ENCODE peak calls at places on chromosomes 11 and 22, in seven cellular contexts. X is GM23248, Q is mesenchymal stem cell, L is PC-3, W is colonic mucosa, A is fibroblast of lung, H is MM.1S. E is an unnamed sample. For H3K27me3 and H3K4me1, the result is how much of the 10 kb centered on the place peaks cover.

GRCh38 chr11:134727204-134727603 is 315.2 kb upstream of the B3GAT1 start:
- DNase-seq in X (no peak), Q (no peak), L (no peak), W (no peak), A (no peak), H (no peak), E (no peak)

GRCh38 chr22:46213052-46213451 is 37.0 kb downstream of the CDPF1 start:
- DNase-seq in X (peak), Q (no peak), L (no peak), W (no peak), A (no peak), H (no peak), E (no peak)

GRCh38 chr22:45860201-45860600 is 116.8 kb downstream of the WNT7B start:
- DNase-seq in X (no peak), Q (no peak), L (no peak), W (no peak), A (no peak), H (no peak), E (no peak)

GRCh38 chr11:115672999-115673411 is 168.8 kb upstream of the CADM1 start:
- DNase-seq in X (peak), Q (peak), L (no peak), W (no peak), A (peak), H (no peak), E (peak)

GRCh38 chr11:94175545-94175944 is 46.9 kb downstream of the PANX1 start:
- DNase-seq in X (peak), Q (peak), L (no peak), W (no peak), A (peak), H (no peak), E (peak)

GRCh38 chr11:1281974-1282365 is 27.5 kb downstream of the TOLLIP start:
- DNase-seq in X (peak), Q (no peak), L (no peak), W (no peak), A (no peak), H (no peak), E (no peak)

GRCh38 chr11:74332272-74332671 is 20.8 kb upstream of the P4HA3 start:
- DNase-seq in X (no peak), Q (no peak), L (no peak), W (no peak), A (no peak), H (no peak), E (no peak)

GRCh38 chr11:36316049-36316448 is 20.0 kb downstream of the PRR5L start:
- DNase-seq in X (no peak), Q (no peak), L (peak), W (peak), A (no peak), H (no peak), E (no peak)

GRCh38 chr22:49824936-49825335 is 2.7 kb downstream of the BRD1 start:
- DNase-seq in X (no peak), Q (peak), L (no peak), W (no peak), A (no peak), H (no peak), E (no peak)

GRCh38 chr22:17972385-17973181 is 51.8 kb downstream of the MICAL3 start:
- DNase-seq in X (peak), Q (peak), L (peak), W (no peak), A (peak), H (no peak), E (peak)

GRCh38 chr22:34604312-34604711 is 461.6 kb upstream of the ISX start:
- DNase-seq in X (no peak), Q (no peak), L (no peak), W (no peak), A (no peak), H (no peak), E (no peak)

GRCh38 chr22:17057959-17058814 is 26.6 kb upstream of the IL17RA start:
- DNase-seq in X (peak), Q (peak), L (peak), W (peak), A (peak), H (peak), E (peak)

GRCh38 chr11:66020618-66021357 is 5.5 kb downstream of the CATSPER1 start:
- DNase-seq in X (peak), Q (peak), L (peak), W (no peak), A (peak), H (no peak), E (peak)

GRCh38 chr11:35617687-35618496 is at the start of gene FJX1:
- DNase-seq in X (peak), Q (peak), L (peak), W (peak), A (peak), H (peak), E (peak)

GRCh38 chr22:18116634-18117033 is 6.0 kb downstream of the TUBA8 start:
- DNase-seq in X (no peak), Q (no peak), L (no peak), W (no peak), A (no peak), H (no peak), E (no peak)

GRCh38 chr11:57514538-57515331 is 767 bp downstream of the SLC43A1 start:
- DNase-seq in X (peak), Q (peak), L (peak), W (peak), A (peak), H (no peak), E (peak)

GRCh38 chr22:32725369-32725988 is 76.0 kb upstream of the TIMP3 start:
- DNase-seq in X (no peak), Q (peak), L (no peak), W (no peak), A (no peak), H (no peak), E (no peak)

GRCh38 chr11:32326522-32326921 is 108.8 kb downstream of the WT1 start:
- DNase-seq in X (peak), Q (no peak), L (no peak), W (no peak), A (no peak), H (no peak), E (no peak)

GRCh38 chr11:70707821-70708220 is 309.5 kb downstream of the CTTN start:
- DNase-seq in X (no peak), Q (no peak), L (no peak), W (no peak), A (no peak), H (no peak), E (no peak)

GRCh38 chr11:35541621-35542375 is 16.4 kb upstream of the PAMR1 start:
- DNase-seq in X (peak), Q (peak), L (no peak), W (peak), A (peak), H (no peak), E (peak)

GRCh38 chr11:81000334-81001100 is 1559.7 kb upstream of the TENM4 start:
- DNase-seq in X (no peak), Q (no peak), L (no peak), W (no peak), A (no peak), H (no peak), E (no peak)

GRCh38 chr22:48501231-48501750 is 1326.4 kb downstream of the BRD1 start:
- DNase-seq in X (no peak), Q (no peak), L (no peak), W (no peak), A (no peak), H (no peak), E (no peak)

GRCh38 chr11:32034149-32034548 is 56.7 kb upstream of the RCN1 start:
- DNase-seq in X (peak), Q (peak), L (no peak), W (no peak), A (peak), H (no peak), E (peak)

GRCh38 chr22:33529424-33530113 is 390.7 kb downstream of the LARGE1 start:
- DNase-seq in X (peak), Q (no peak), L (peak), W (no peak), A (peak), H (no peak), E (no peak)

GRCh38 chr11:6406370-6406769 is 12.5 kb downstream of the APBB1 start:
- DNase-seq in X (no peak), Q (no peak), L (no peak), W (no peak), A (no peak), H (no peak), E (no peak)

GRCh38 chr22:19463491-19464469 is 15.2 kb downstream of the UFD1 start:
- DNase-seq in X (peak), Q (peak), L (no peak), W (no peak), A (peak), H (no peak), E (peak)

GRCh38 chr22:20429254-20430100 is 8.1 kb downstream of the SCARF2 start:
- DNase-seq in X (no peak), Q (no peak), L (no peak), W (peak), A (no peak), H (peak), E (no peak)

GRCh38 chr22:40679964-40680818 is 907 bp downstream of the MCHR1 start:
- DNase-seq in X (peak), Q (peak), L (no peak), W (no peak), A (no peak), H (no peak), E (peak)

GRCh38 chr22:39090426-39091064 is 6.5 kb upstream of the APOBEC3H start:
- DNase-seq in X (peak), Q (no peak), L (peak), W (no peak), A (no peak), H (no peak), E (no peak)

GRCh38 chr11:1624621-1625020 is 2.7 kb upstream of the KRTAP5-4 start:
- DNase-seq in X (no peak), Q (no peak), L (no peak), W (no peak), A (no peak), H (no peak), E (no peak)

GRCh38 chr22:30823015-30823370 is 128.3 kb downstream of the OSBP2 start:
- DNase-seq in X (peak), Q (no peak), L (peak), W (no peak), A (no peak), H (no peak), E (no peak)
- H3K27me3 ChIP-seq in X (under half), Q (under half), L (under half), W (under half), A (under half), H (under half), E (under half)

DNA sequence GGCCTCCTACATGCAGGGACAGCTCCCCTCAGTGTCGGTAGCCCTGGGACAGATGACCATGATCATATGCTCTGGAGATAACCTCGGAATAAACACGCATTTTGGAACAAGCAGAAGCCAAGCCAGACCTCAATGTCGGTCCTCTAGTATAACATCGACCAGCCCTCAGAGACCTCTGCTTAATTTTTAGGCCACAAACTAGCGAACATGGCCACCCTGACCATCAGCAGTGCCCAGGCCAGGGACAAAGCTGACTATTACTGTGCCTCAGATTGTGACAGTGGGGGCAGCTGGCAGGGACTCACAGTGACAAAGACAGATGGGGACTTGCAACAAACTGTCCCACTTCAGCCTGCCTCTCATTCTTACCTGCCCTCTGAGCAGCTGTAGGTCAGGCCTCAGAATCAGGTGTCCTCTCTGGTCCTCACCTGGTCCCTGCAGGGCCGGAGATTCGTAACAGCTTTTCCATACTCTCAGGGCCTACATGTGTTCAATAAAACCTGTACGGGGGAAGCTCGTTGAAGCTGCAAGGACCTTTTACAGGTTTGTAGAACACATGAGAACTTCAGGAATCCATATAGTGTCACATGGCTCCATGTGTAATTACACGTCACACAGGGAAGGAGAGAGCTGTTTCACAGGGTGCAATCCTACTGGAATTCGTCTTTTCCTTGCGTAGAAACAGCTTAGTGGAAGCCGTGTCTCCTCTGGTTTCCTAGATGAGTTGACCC is 72.8 kb upstream of the IGLL5 start:
- DNase-seq in X (no peak), Q (no peak), L (no peak), W (no peak), A (no peak), H (no peak), E (no peak)
- H3K4me1 ChIP-seq in X (under half), Q (under half), L (under half), W (under half), A (under half), H (under half), E (under half)

DNA sequence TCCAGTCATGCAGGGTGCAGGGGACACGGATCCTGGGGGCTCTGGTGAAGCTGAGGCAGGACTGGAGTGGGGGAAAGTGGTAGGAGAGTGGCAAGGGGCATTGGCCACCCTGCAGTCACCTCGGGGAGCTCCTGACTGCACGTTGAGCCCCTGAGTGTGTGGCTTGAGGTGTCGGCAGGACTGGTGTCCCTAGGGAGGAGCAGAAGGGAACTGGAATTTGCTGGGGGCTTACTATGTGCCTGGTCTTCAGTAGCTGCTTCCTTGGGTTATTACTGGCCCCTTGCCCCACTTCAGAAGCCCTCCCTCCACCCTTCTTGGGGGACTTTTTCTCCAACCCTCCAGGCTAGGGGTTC is 31.5 kb downstream of the IFT27 start:
- DNase-seq in X (no peak), Q (no peak), L (no peak), W (no peak), A (no peak), H (no peak), E (no peak)
- H3K9ac ChIP-seq in X (no peak), Q (no peak), L (no peak), W (no peak), A (no peak), H (no peak), E (no peak)

DNA sequence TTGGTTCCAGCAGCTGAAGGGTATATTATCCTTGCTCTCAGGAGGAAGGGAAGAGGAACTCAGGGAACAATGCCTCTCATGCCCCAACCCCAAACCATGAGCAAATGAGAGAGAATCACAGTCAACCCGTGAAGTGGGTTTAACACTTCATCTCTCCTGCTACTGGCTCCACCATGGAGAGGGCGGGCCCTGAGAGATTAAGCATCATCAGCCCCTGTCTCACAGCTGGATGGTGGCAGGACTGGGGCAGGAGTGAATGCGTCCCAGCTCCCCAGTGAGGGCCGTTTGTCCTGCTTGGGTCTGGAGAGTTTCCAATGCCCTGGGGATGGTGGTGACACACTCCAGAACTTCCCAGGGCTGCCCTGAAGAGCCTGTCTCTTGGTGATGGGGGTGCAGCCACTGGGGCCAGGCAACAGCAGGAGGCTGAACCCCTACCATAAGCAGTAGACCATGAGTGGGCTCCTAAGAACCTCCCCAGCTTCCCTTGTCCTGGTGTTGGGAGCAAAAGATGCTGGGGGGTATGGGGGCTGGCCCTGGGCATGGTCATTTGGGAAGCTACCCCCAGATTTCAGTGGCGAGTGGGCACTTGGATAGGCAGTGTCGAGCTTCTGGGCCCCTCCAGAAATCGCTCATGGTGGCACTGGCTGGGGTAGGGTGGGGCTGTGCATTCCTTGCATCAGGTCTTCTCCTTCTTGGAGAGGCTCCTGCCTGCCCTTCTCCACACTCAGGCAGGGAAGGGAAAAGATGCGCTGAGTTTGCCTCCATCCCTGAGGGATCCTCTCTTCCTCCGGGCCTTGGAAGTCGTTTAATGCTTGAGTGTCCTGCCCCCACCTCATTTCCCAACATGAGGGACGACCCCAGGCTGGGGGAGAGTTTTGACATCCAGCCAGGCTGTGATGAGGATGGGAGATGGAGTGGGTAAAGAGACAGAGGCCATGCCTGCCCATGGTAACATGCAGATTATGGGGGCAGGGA is 157.5 kb downstream of the ST3GAL4 start:
- DNase-seq in X (no peak), Q (no peak), L (no peak), W (no peak), A (no peak), H (no peak), E (no peak)
- H3K27me3 ChIP-seq in X (under half), Q (under half), L (half or more), W (under half), A (under half), H (under half), E (under half)

E was measured in adipocyte.